ENCODE peak calls at places on chromosomes 16 and 17, in nine cellular contexts. Q, V, T, N, D, O, W, Z and C are unnamed samples. For H4K20me1, the result is how much of the 10 kb centered on the place peaks cover.

GRCh38 chr16:75053791-75054555 is 55.1 kb downstream of the ZNRF1 start:
- DNase-seq in Q (no peak), V (no peak), T (no peak), N (no peak), D (peak), O (peak), W (peak), Z (no peak), C (peak)

GRCh38 chr16:78321611-78322010 is 222.2 kb downstream of the WWOX start:
- DNase-seq in Q (no peak), V (no peak), T (no peak), N (no peak), D (no peak), O (no peak), W (no peak), Z (no peak), C (no peak)

GRCh38 chr17:39622380-39623006 is 4.3 kb upstream of the PPP1R1B start:
- DNase-seq in Q (peak), V (peak), T (no peak), N (no peak), D (peak), O (peak), W (no peak), Z (no peak), C (no peak)

GRCh38 chr17:64425191-64425590 is 23.7 kb upstream of the MILR1 start:
- DNase-seq in Q (no peak), V (no peak), T (no peak), N (no peak), D (no peak), O (no peak), W (no peak), Z (no peak), C (no peak)

GRCh38 chr17:15462962-15463361 is 4.5 kb downstream of the CDRT4 start:
- DNase-seq in Q (no peak), V (no peak), T (no peak), N (no peak), D (no peak), O (no peak), W (no peak), Z (peak), C (no peak)

GRCh38 chr16:65422934-65423333 is 301.1 kb upstream of the CDH11 start:
- DNase-seq in Q (no peak), V (no peak), T (no peak), N (no peak), D (no peak), O (no peak), W (no peak), Z (no peak), C (no peak)

GRCh38 chr17:29835438-29836351 is 94.3 kb downstream of the SSH2 start:
- DNase-seq in Q (no peak), V (no peak), T (no peak), N (peak), D (peak), O (peak), W (no peak), Z (peak), C (no peak)

GRCh38 chr17:36942031-36942599 is 4.8 kb downstream of the LHX1 start:
- DNase-seq in Q (no peak), V (no peak), T (peak), N (no peak), D (no peak), O (no peak), W (no peak), Z (no peak), C (no peak)

GRCh38 chr17:64157669-64158180 is 27.8 kb upstream of the ERN1 start:
- DNase-seq in Q (no peak), V (no peak), T (no peak), N (no peak), D (peak), O (no peak), W (no peak), Z (no peak), C (no peak)

GRCh38 chr16:24776486-24777220 is 47.2 kb downstream of the TNRC6A start:
- DNase-seq in Q (no peak), V (no peak), T (no peak), N (peak), D (no peak), O (no peak), W (no peak), Z (peak), C (no peak)

GRCh38 chr16:83808573-83809014 is 816 bp downstream of the HSBP1 start:
- DNase-seq in Q (no peak), V (no peak), T (no peak), N (no peak), D (no peak), O (no peak), W (no peak), Z (no peak), C (no peak)

GRCh38 chr16:91484-91883 is 13.5 kb downstream of the MPG start:
- DNase-seq in Q (no peak), V (no peak), T (no peak), N (peak), D (no peak), O (no peak), W (peak), Z (no peak), C (no peak)

GRCh38 chr16:30768583-30769181 is 6.6 kb downstream of the RNF40 start:
- DNase-seq in Q (no peak), V (no peak), T (no peak), N (no peak), D (no peak), O (no peak), W (no peak), Z (no peak), C (no peak)

GRCh38 chr17:41882756-41883155 is 17.5 kb upstream of the KLHL11 start:
- DNase-seq in Q (no peak), V (no peak), T (no peak), N (no peak), D (no peak), O (no peak), W (no peak), Z (no peak), C (no peak)

GRCh38 chr16:53098526-53099317 is 43.9 kb downstream of the CHD9 start:
- DNase-seq in Q (peak), V (peak), T (peak), N (peak), D (peak), O (peak), W (peak), Z (peak), C (peak)

GRCh38 chr17:34436607-34437006 is 73.6 kb upstream of the CCL1 start:
- DNase-seq in Q (no peak), V (peak), T (no peak), N (no peak), D (no peak), O (no peak), W (no peak), Z (no peak), C (no peak)

GRCh38 chr17:74117999-74118421 is 85.5 kb upstream of the RPL38 start:
- DNase-seq in Q (no peak), V (no peak), T (no peak), N (no peak), D (no peak), O (no peak), W (no peak), Z (no peak), C (no peak)

GRCh38 chr16:80682435-80683070 is 121.8 kb downstream of the CDYL2 start:
- DNase-seq in Q (no peak), V (no peak), T (no peak), N (peak), D (no peak), O (no peak), W (peak), Z (peak), C (no peak)

GRCh38 chr16:81480856-81481821 is 36.5 kb downstream of the CMIP start:
- DNase-seq in Q (peak), V (no peak), T (no peak), N (peak), D (no peak), O (peak), W (peak), Z (no peak), C (no peak)

GRCh38 chr17:72446118-72446517 is 325.3 kb downstream of the SOX9 start:
- DNase-seq in Q (no peak), V (no peak), T (no peak), N (no peak), D (no peak), O (no peak), W (no peak), Z (no peak), C (no peak)

GRCh38 chr17:72447251-72447640 is 326.4 kb downstream of the SOX9 start:
- DNase-seq in Q (no peak), V (no peak), T (no peak), N (no peak), D (no peak), O (no peak), W (no peak), Z (no peak), C (no peak)

GRCh38 chr17:72445055-72445991 is 324.5 kb downstream of the SOX9 start:
- DNase-seq in Q (no peak), V (no peak), T (no peak), N (no peak), D (no peak), O (no peak), W (peak), Z (no peak), C (no peak)

GRCh38 chr17:72446525-72447250 is 325.9 kb downstream of the SOX9 start:
- DNase-seq in Q (no peak), V (no peak), T (no peak), N (peak), D (no peak), O (no peak), W (peak), Z (no peak), C (no peak)

GRCh38 chr17:72448019-72448418 is 327.2 kb downstream of the SOX9 start:
- DNase-seq in Q (no peak), V (peak), T (no peak), N (no peak), D (no peak), O (no peak), W (no peak), Z (no peak), C (no peak)
- H4K20me1 ChIP-seq in Q (under half), V (under half), T (under half), N (under half), D (under half), O (under half), W (under half), Z (half or more), C (under half)

GRCh38 chr17:82863941-82864720 is 24.3 kb upstream of the ZNF750 start:
- DNase-seq in Q (peak), V (peak), T (no peak), N (peak), D (peak), O (no peak), W (peak), Z (peak), C (peak)

GRCh38 chr17:82862758-82863645 is 23.2 kb upstream of the ZNF750 start:
- DNase-seq in Q (no peak), V (no peak), T (no peak), N (no peak), D (no peak), O (no peak), W (no peak), Z (no peak), C (no peak)

GRCh38 chr17:82862191-82862590 is 22.4 kb upstream of the ZNF750 start:
- DNase-seq in Q (no peak), V (no peak), T (no peak), N (no peak), D (no peak), O (no peak), W (no peak), Z (no peak), C (no peak)

GRCh38 chr17:82864721-82865240 is 25.0 kb upstream of the ZNF750 start:
- DNase-seq in Q (peak), V (no peak), T (no peak), N (no peak), D (no peak), O (no peak), W (no peak), Z (no peak), C (no peak)

GRCh38 chr17:82863646-82863940 is 23.8 kb upstream of the ZNF750 start:
- DNase-seq in Q (no peak), V (no peak), T (no peak), N (no peak), D (no peak), O (no peak), W (no peak), Z (no peak), C (no peak)
- H3K4me2 ChIP-seq in Q (peak), V (peak), T (no peak), N (no peak), D (no peak), O (no peak), W (no peak), Z (peak), C (no peak)

DNA sequence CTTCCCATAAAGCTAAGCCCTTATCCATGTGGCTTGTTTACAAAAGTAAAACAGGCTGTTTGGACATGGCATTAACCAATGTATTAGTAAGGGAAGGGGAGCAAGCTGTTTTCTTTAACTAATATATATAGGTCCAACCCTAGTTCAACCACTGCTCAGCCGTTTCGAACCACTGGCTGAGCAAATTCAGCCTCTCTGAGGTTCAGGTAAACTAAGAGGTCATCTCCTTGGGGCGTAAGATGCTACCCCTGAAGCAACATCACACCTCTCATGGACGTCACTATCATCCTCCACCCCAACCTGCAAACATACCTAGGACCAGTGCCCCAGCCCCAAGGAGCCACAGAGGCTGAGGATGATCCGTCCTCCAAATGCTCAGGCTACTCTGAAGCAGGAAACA is 45.2 kb downstream of the ANKRD11 start:
- DNase-seq in Q (no peak), V (no peak), T (no peak), N (no peak), D (no peak), O (no peak), W (no peak), Z (no peak), C (no peak)
- H4K20me1 ChIP-seq in Q (under half), V (under half), T (half or more), N (under half), D (half or more), O (half or more), W (half or more), Z (half or more), C (half or more)

GRCh38 chr17:66783656-66784381 is 51.1 kb upstream of the CACNG5 start:
- DNase-seq in Q (no peak), V (no peak), T (no peak), N (no peak), D (no peak), O (no peak), W (no peak), Z (no peak), C (no peak)

GRCh38 chr17:66779186-66779585 is 55.7 kb upstream of the CACNG5 start:
- DNase-seq in Q (no peak), V (no peak), T (no peak), N (no peak), D (no peak), O (no peak), W (no peak), Z (no peak), C (no peak)

GRCh38 chr17:66782866-66783265 is 52.1 kb upstream of the CACNG5 start:
- DNase-seq in Q (no peak), V (no peak), T (no peak), N (no peak), D (no peak), O (no peak), W (no peak), Z (no peak), C (no peak)

GRCh38 chr17:66778531-66778930 is 56.4 kb upstream of the CACNG5 start:
- DNase-seq in Q (no peak), V (no peak), T (no peak), N (no peak), D (no peak), O (no peak), W (no peak), Z (no peak), C (no peak)

GRCh38 chr17:66781135-66781534 is 53.8 kb upstream of the CACNG5 start:
- DNase-seq in Q (peak), V (no peak), T (no peak), N (no peak), D (no peak), O (peak), W (no peak), Z (no peak), C (no peak)
- H3K4me2 ChIP-seq in Q (peak), V (no peak), T (no peak), N (no peak), D (no peak), O (peak), W (no peak), Z (no peak), C (no peak)

GRCh38 chr16:2738615-2739014 is 13.8 kb upstream of the SRRM2 start:
- DNase-seq in Q (no peak), V (no peak), T (no peak), N (no peak), D (no peak), O (no peak), W (no peak), Z (no peak), C (no peak)

GRCh38 chr16:2734844-2735243 is 14.8 kb upstream of the PRSS27 start:
- DNase-seq in Q (no peak), V (no peak), T (no peak), N (no peak), D (no peak), O (no peak), W (no peak), Z (no peak), C (no peak)

GRCh38 chr16:2737895-2738418 is 14.5 kb upstream of the SRRM2 start:
- DNase-seq in Q (no peak), V (no peak), T (no peak), N (no peak), D (no peak), O (no peak), W (no peak), Z (no peak), C (no peak)

GRCh38 chr16:2736476-2737237 is 15.8 kb upstream of the SRRM2 start:
- DNase-seq in Q (no peak), V (no peak), T (no peak), N (no peak), D (no peak), O (no peak), W (no peak), Z (no peak), C (no peak)

DNA sequence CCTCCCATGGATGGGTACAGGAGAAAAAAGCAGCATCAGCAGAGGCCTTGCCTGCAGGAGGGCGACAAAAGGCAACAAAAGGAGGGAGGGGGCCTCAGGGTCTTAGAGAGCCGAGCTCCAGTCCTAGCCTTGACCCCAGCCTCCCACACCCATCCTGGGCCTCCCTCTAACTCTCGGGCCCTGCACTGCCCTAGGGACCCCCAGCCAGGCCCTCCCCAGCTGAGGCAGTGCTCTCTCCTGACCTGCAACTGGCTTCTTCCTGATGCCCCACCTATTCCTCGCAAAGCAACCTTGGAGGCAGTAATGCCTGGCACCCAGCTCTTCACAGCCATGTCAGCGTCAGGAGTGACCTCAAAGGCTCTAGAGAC is 15.2 kb upstream of the SRRM2 start:
- DNase-seq in Q (no peak), V (no peak), T (no peak), N (no peak), D (no peak), O (no peak), W (no peak), Z (no peak), C (no peak)
- H4K20me1 ChIP-seq in Q (under half), V (under half), T (under half), N (under half), D (under half), O (under half), W (under half), Z (under half), C (under half)

GRCh38 chr16:1324286-1324826 is 9.1 kb upstream of the BAIAP3 start:
- DNase-seq in Q (no peak), V (no peak), T (no peak), N (no peak), D (no peak), O (no peak), W (no peak), Z (no peak), C (no peak)

GRCh38 chr16:1325261-1325660 is 8.2 kb upstream of the BAIAP3 start:
- DNase-seq in Q (no peak), V (no peak), T (no peak), N (no peak), D (no peak), O (no peak), W (no peak), Z (no peak), C (no peak)

GRCh38 chr16:1326946-1327618 is 6.4 kb upstream of the BAIAP3 start:
- DNase-seq in Q (no peak), V (no peak), T (no peak), N (no peak), D (no peak), O (no peak), W (no peak), Z (no peak), C (no peak)

GRCh38 chr16:1326380-1326779 is 7.1 kb upstream of the BAIAP3 start:
- DNase-seq in Q (no peak), V (no peak), T (no peak), N (no peak), D (no peak), O (no peak), W (no peak), Z (no peak), C (no peak)

DNA sequence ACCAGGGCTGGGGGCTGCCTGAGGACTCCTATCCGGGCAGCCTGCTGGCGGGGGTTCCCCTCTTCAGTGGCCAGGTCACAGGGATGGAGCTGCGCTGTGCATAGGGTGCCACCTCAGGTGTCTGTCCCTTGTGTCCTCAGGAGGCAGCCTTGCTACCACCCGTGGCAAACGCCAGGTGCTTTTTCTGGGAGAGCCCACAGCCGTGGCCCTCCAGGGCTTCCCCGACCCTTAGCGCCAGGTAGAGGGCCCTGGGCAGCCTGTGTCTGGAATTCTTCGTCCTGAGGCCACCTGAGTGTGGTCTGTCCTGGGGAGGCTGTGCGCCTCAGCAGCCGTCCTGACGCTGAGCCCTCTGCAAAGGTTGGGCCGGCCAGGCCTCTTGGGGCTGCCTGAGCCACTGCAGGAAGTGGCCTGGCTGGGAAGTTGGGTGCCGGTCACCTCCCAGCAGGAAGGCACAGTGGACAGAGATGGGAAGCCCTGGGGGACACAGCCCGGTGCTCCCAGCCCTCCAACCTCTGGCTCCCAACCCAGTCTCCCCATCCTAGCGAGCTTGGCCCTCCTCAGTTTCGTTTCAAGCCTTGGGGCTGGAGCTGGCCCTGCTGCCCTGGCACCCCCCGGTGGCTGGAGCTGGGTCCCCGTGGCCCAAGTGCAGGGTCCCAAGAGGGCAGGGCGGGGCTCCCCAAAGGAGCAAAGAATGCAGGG is 7.6 kb upstream of the BAIAP3 start:
- DNase-seq in Q (no peak), V (no peak), T (no peak), N (no peak), D (no peak), O (no peak), W (no peak), Z (no peak), C (no peak)
- H3K4me2 ChIP-seq in Q (no peak), V (no peak), T (no peak), N (no peak), D (no peak), O (no peak), W (no peak), Z (no peak), C (no peak)

GRCh38 chr17:28247671-28248556 is 71.1 kb upstream of the TMEM97 start:
- DNase-seq in Q (no peak), V (no peak), T (no peak), N (no peak), D (no peak), O (no peak), W (no peak), Z (no peak), C (no peak)
- H4K20me1 ChIP-seq in Q (under half), V (under half), T (under half), N (under half), D (under half), O (under half), W (under half), Z (under half), C (under half)

GRCh38 chr16:10950393-10950792 is 6.0 kb downstream of the CLEC16A start:
- DNase-seq in Q (no peak), V (no peak), T (no peak), N (no peak), D (peak), O (no peak), W (peak), Z (no peak), C (peak)

GRCh38 chr16:10951016-10951415 is 6.7 kb downstream of the CLEC16A start:
- DNase-seq in Q (no peak), V (no peak), T (no peak), N (no peak), D (no peak), O (no peak), W (no peak), Z (no peak), C (no peak)

GRCh38 chr16:10946308-10946707 is 1.9 kb downstream of the CLEC16A start:
- DNase-seq in Q (no peak), V (no peak), T (no peak), N (no peak), D (no peak), O (no peak), W (peak), Z (peak), C (no peak)

GRCh38 chr16:10947211-10947787 is 2.9 kb downstream of the CLEC16A start:
- DNase-seq in Q (no peak), V (no peak), T (no peak), N (no peak), D (no peak), O (no peak), W (no peak), Z (no peak), C (no peak)

GRCh38 chr16:10949424-10949970 is 5.1 kb downstream of the CLEC16A start:
- DNase-seq in Q (peak), V (no peak), T (peak), N (no peak), D (peak), O (peak), W (no peak), Z (peak), C (peak)
- H3K4me2 ChIP-seq in Q (peak), V (no peak), T (peak), N (no peak), D (peak), O (peak), W (no peak), Z (no peak), C (peak)